ENCODE peak calls at places on chromosomes 12 and 14, in five cellular contexts. E, A, D, L and K are unnamed samples. For H3K4me1, the result is how much of the 10 kb centered on the place peaks cover.

GRCh38 chr12:55034218-55034617 is 14.4 kb downstream of the NEUROD4 start:
- DNase-seq in L (no peak), E (no peak), A (no peak), D (no peak), K (no peak)

GRCh38 chr14:22994762-22995275 is 12.5 kb upstream of the AJUBA start:
- DNase-seq in D (no peak), A (no peak), L (no peak), E (no peak), K (peak)

GRCh38 chr12:100553851-100554404 is 19.6 kb upstream of the GAS2L3 start:
- DNase-seq in A (no peak), E (no peak), D (no peak), L (no peak), K (no peak)

GRCh38 chr12:45290218-45290609 is 74.3 kb downstream of the ANO6 start:
- DNase-seq in A (no peak), E (no peak), L (no peak), D (no peak), K (no peak)

GRCh38 chr12:104846056-104846762 is 111.9 kb downstream of the SLC41A2 start:
- DNase-seq in A (no peak), E (no peak), L (no peak), D (no peak), K (no peak)

GRCh38 chr12:99157946-99158345 is 489.6 kb upstream of the GARIN6 start:
- DNase-seq in A (no peak), E (no peak), L (no peak), D (no peak), K (no peak)

GRCh38 chr12:12999276-12999958 is 648 bp downstream of the HEBP1 start:
- DNase-seq in A (no peak), D (no peak), E (no peak), L (no peak), K (no peak)

GRCh38 chr12:49808686-49809368 is 19.4 kb downstream of the NCKAP5L start:
- DNase-seq in E (peak), A (peak), L (no peak), D (no peak), K (no peak)

GRCh38 chr12:120453977-120454376 is 7.7 kb downstream of the GATC start:
- DNase-seq in E (no peak), L (no peak), A (no peak), D (no peak), K (no peak)

GRCh38 chr14:30240685-30241084 is 313.0 kb upstream of the PRKD1 start:
- DNase-seq in E (no peak), A (no peak), L (no peak), D (no peak), K (no peak)

GRCh38 chr14:73232984-73233383 is 4.3 kb upstream of the PAPLN start:
- DNase-seq in E (no peak), A (peak), L (no peak), D (no peak), K (no peak)

GRCh38 chr12:124754949-124755800 is 108.5 kb downstream of the SCARB1 start:
- DNase-seq in E (peak), D (peak), L (peak), A (peak), K (peak)

GRCh38 chr14:93707475-93707874 is 80.8 kb downstream of the PRIMA1 start:
- DNase-seq in E (no peak), L (no peak), A (no peak), D (no peak), K (no peak)

GRCh38 chr14:103624860-103625259 is 4.2 kb upstream of the KLC1 start:
- DNase-seq in D (no peak), L (peak), E (peak), A (peak), K (peak)

GRCh38 chr12:54980341-54980740 is 4.2 kb downstream of the TESPA1 start:
- DNase-seq in E (no peak), L (no peak), A (no peak), D (peak), K (no peak)

GRCh38 chr14:64826845-64827244 is 52.9 kb downstream of the SPTB start:
- DNase-seq in A (no peak), E (no peak), D (no peak), L (no peak), K (peak)

GRCh38 chr14:101589486-101590015 is 28.3 kb downstream of the DIO3 start:
- DNase-seq in E (no peak), A (no peak), D (no peak), L (no peak), K (no peak)

GRCh38 chr14:68703093-68703492 is 89.8 kb downstream of the ZFP36L1 start:
- DNase-seq in L (peak), A (no peak), D (no peak), E (no peak), K (no peak)

GRCh38 chr12:52207895-52208294 is 16.1 kb upstream of the KRT80 start:
- DNase-seq in D (no peak), L (peak), A (peak), E (peak), K (peak)

GRCh38 chr14:74882103-74882920 is 596 bp downstream of the DLST start:
- DNase-seq in L (peak), A (no peak), E (peak), D (peak), K (no peak)

GRCh38 chr14:105324080-105324778 is 9.7 kb downstream of the PACS2 start:
- DNase-seq in L (no peak), D (no peak), E (peak), A (no peak), K (peak)

GRCh38 chr12:79125358-79125757 is 260.8 kb downstream of the SYT1 start:
- DNase-seq in D (no peak), E (no peak), L (no peak), A (no peak), K (no peak)

GRCh38 chr12:47962198-47962597 is 1.2 kb upstream of the TMEM106C start:
- DNase-seq in L (no peak), D (no peak), A (no peak), E (no peak), K (no peak)

GRCh38 chr12:44551631-44552030 is 324.5 kb downstream of the NELL2 start:
- DNase-seq in E (no peak), A (no peak), D (no peak), L (no peak), K (no peak)

GRCh38 chr14:89444536-89445125 is 27.6 kb upstream of the FOXN3 start:
- DNase-seq in A (no peak), L (no peak), D (no peak), E (peak), K (no peak)

GRCh38 chr14:89444044-89444443 is 27.0 kb upstream of the FOXN3 start:
- DNase-seq in L (no peak), E (peak), A (no peak), D (no peak), K (no peak)

GRCh38 chr14:89445252-89445973 is 28.4 kb upstream of the FOXN3 start:
- DNase-seq in E (peak), A (no peak), L (no peak), D (no peak), K (no peak)

GRCh38 chr14:89451229-89451628 is 34.2 kb upstream of the FOXN3 start:
- DNase-seq in L (no peak), A (no peak), E (peak), D (no peak), K (no peak)

GRCh38 chr14:89447182-89447970 is 30.3 kb upstream of the FOXN3 start:
- DNase-seq in D (no peak), A (no peak), L (no peak), E (peak), K (no peak)
- H3K4me1 ChIP-seq in D (under half), A (under half), L (under half), E (under half), K (under half)

GRCh38 chr12:93676408-93677194 is 574 bp upstream of the CRADD start:
- DNase-seq in E (no peak), A (no peak), L (no peak), D (no peak), K (no peak)

GRCh38 chr12:93678779-93679178 is 1.6 kb downstream of the CRADD start:
- DNase-seq in L (no peak), D (no peak), A (no peak), E (no peak), K (no peak)

GRCh38 chr12:93682846-93683261 is 5.7 kb downstream of the CRADD start:
- DNase-seq in A (no peak), E (no peak), L (no peak), D (no peak), K (no peak)

GRCh38 chr12:93677195-93678064 is at the start of gene CRADD:
- DNase-seq in L (peak), E (peak), D (peak), A (peak), K (peak)

DNA sequence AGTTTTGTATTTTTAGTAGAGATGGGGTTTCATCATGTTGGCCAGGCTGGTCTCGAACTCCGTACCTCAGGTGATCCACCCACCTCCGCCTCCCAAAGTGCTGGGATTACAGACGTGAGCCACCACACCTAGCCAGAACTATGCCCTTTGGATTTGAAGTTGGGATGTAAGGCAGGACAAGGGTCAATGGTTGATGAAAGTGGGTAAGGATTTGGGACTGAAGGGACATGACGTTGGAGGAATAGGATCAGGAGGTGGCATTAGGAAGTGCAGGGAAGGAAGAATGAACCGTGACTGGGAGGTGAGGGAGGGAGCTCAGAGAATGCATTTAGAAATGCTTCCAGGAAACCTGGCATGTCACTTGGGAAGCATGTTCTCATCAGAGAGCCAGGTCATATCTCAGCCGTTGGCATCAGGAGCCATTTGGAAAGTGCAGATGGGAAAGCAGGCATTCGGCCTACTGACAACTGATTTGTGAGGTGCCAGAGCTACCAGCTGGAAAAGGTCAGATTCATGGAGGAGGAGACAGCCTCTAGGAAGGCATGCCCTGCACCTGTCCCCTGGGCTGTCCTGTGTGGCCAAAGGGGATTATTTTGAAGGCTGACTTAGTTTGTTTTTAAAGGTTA is 2.2 kb downstream of the CRADD start:
- DNase-seq in L (no peak), E (no peak), D (no peak), A (no peak), K (no peak)
- H3K27ac ChIP-seq in L (no peak), E (no peak), D (no peak), A (no peak), K (no peak)

DNA sequence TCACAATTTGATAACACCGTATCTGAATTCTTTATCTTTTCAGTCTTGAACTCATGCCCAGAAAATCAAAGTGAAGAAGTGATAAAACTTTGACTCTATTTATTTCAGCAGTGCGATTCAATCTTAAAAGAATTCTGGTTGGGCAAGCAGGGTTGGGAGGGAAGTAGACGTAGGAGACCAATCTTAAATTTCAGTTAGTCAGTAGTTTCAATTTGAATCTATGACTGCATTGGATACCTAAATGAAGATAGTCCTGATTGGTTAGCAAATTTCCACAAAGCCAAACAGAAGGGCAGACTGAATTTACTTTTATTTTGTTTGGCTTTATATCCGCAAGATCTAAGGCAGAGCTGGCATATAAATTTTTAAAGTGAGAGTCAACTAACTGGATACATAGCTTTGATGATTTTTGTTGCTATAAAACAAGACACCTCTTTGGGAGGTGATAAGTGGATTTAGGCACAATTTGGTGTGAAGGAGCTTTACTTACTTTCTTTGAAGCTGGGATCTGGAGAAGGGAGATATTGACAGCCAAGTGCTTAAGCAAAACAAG is 2.6 kb downstream of the ACSS3 start:
- DNase-seq in D (no peak), A (no peak), E (no peak), L (no peak), K (no peak)
- H3K4me1 ChIP-seq in D (under half), A (under half), E (under half), L (under half), K (under half)

GRCh38 chr12:92973614-92974013 is 44.5 kb upstream of the EEA1 start:
- DNase-seq in D (no peak), L (no peak), A (no peak), E (no peak), K (no peak)
- H3K27ac ChIP-seq in D (no peak), L (no peak), A (no peak), E (no peak), K (peak)

DNA sequence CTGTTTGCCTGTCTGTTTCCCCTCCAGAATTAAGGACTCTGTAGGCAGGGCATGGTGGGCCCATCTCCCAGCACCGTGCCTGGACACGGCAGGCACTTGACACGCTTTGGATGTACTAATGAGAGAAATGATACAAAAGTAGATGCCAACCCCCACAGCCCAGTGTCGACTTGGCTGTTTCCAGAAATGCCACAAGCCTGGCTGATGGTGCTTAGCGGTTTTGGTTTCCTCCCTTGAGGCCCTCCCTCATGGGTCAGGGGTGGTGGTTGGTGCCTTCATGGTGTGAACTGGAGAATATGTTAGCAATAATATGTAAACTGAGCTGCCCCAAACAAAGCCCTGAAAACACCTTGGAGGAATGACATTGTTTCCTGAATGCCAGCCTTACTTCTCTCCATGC is 55.5 kb upstream of the ESRRB start:
- DNase-seq in A (no peak), E (peak), D (no peak), L (no peak), K (no peak)
- H3K4me1 ChIP-seq in A (under half), E (under half), D (under half), L (under half), K (under half)

GRCh38 chr14:78005325-78005724 is 164.8 kb upstream of the NRXN3 start:
- DNase-seq in L (no peak), E (no peak), A (no peak), D (no peak), K (no peak)
- H3K27ac ChIP-seq in L (no peak), E (no peak), A (no peak), D (no peak), K (no peak)